ENCODE peak calls at places on chromosome 14, in six cellular contexts. One of them, this sample, is unnamed.

GRCh38 chr14:75831971-75832370 is 149.8 kb downstream of the TGFB3 start:
- DNase-seq in aorta: no peak
- DNase-seq in IMR-90: peak; percentile 59
- DNase-seq in sigmoid colon: no peak
- DNase-seq in endodermal cell: no peak
- DNase-seq in small intestine: peak; percentile 57
- DNase-seq in this sample: no peak

GRCh38 chr14:102390064-102390463 is 27.3 kb downstream of the TECPR2 start:
- DNase-seq in aorta: no peak
- DNase-seq in IMR-90: peak; percentile 36
- DNase-seq in sigmoid colon: no peak
- DNase-seq in endodermal cell: no peak
- DNase-seq in small intestine: no peak
- DNase-seq in this sample: no peak

GRCh38 chr14:36996133-36996856 is 176.1 kb downstream of the SLC25A21 start:
- DNase-seq in aorta: peak; percentile 76
- DNase-seq in IMR-90: peak; percentile 68
- DNase-seq in sigmoid colon: no peak
- DNase-seq in endodermal cell: no peak
- DNase-seq in small intestine: no peak
- DNase-seq in this sample: no peak

GRCh38 chr14:101192661-101193000 is 289.1 kb upstream of the RTL1 start:
- DNase-seq in aorta: no peak
- DNase-seq in IMR-90: no peak
- DNase-seq in sigmoid colon: peak; percentile 40
- DNase-seq in endodermal cell: no peak
- DNase-seq in small intestine: no peak
- DNase-seq in this sample: peak; percentile 53

GRCh38 chr14:26987734-26988363 is 390.0 kb upstream of the NOVA1 start:
- DNase-seq in aorta: no peak
- DNase-seq in IMR-90: no peak
- DNase-seq in sigmoid colon: no peak
- DNase-seq in endodermal cell: no peak
- DNase-seq in small intestine: no peak
- DNase-seq in this sample: no peak

GRCh38 chr14:94394594-94395305 is 6.3 kb upstream of the SERPINA1 start:
- DNase-seq in aorta: no peak
- DNase-seq in IMR-90: peak; percentile 58
- DNase-seq in sigmoid colon: peak; percentile 74
- DNase-seq in endodermal cell: no peak
- DNase-seq in small intestine: no peak
- DNase-seq in this sample: no peak

GRCh38 chr14:67837011-67837624 is 17.5 kb downstream of the RAD51B start:
- DNase-seq in aorta: no peak
- DNase-seq in IMR-90: peak; percentile 88
- DNase-seq in sigmoid colon: peak; percentile 71
- DNase-seq in endodermal cell: peak; percentile 73
- DNase-seq in small intestine: peak; percentile 66
- DNase-seq in this sample: no peak

GRCh38 chr14:96285667-96286066 is 29.7 kb downstream of the BDKRB1 start:
- DNase-seq in aorta: no peak
- DNase-seq in IMR-90: peak; percentile 91
- DNase-seq in sigmoid colon: peak; percentile 89
- DNase-seq in endodermal cell: no peak
- DNase-seq in small intestine: no peak
- DNase-seq in this sample: no peak

GRCh38 chr14:73758392-73759182 is 44.4 kb upstream of the PNMA1 start:
- DNase-seq in aorta: peak; percentile 87
- DNase-seq in IMR-90: peak; percentile 65
- DNase-seq in sigmoid colon: peak; percentile 92
- DNase-seq in endodermal cell: peak; percentile 95
- DNase-seq in small intestine: peak; percentile 85
- DNase-seq in this sample: peak; percentile 92

GRCh38 chr14:104694991-104695659 is 5.7 kb downstream of the INF2 start:
- DNase-seq in aorta: no peak
- DNase-seq in IMR-90: no peak
- DNase-seq in sigmoid colon: no peak
- DNase-seq in endodermal cell: no peak
- DNase-seq in small intestine: no peak
- DNase-seq in this sample: no peak

GRCh38 chr14:40386433-40386832 is 954.2 kb upstream of the FBXO33 start:
- DNase-seq in aorta: no peak
- DNase-seq in IMR-90: no peak
- DNase-seq in sigmoid colon: no peak
- DNase-seq in endodermal cell: no peak
- DNase-seq in small intestine: no peak
- DNase-seq in this sample: no peak

GRCh38 chr14:55734731-55735130 is 154.7 kb downstream of the KTN1 start:
- DNase-seq in aorta: no peak
- DNase-seq in IMR-90: no peak
- DNase-seq in sigmoid colon: no peak
- DNase-seq in endodermal cell: no peak
- DNase-seq in small intestine: no peak
- DNase-seq in this sample: no peak

GRCh38 chr14:69318901-69319475 is 59.0 kb downstream of the GALNT16 start:
- DNase-seq in aorta: peak; percentile 61
- DNase-seq in IMR-90: no peak
- DNase-seq in sigmoid colon: no peak
- DNase-seq in endodermal cell: no peak
- DNase-seq in small intestine: no peak
- DNase-seq in this sample: peak; percentile 32

GRCh38 chr14:69318241-69318640 is 58.3 kb downstream of the GALNT16 start:
- DNase-seq in aorta: peak; percentile 34
- DNase-seq in IMR-90: peak; percentile 26
- DNase-seq in sigmoid colon: no peak
- DNase-seq in endodermal cell: no peak
- DNase-seq in small intestine: no peak
- DNase-seq in this sample: peak; percentile 10

GRCh38 chr14:69316449-69317391 is 56.8 kb downstream of the GALNT16 start:
- DNase-seq in aorta: peak; percentile 81
- DNase-seq in IMR-90: peak; percentile 98
- DNase-seq in sigmoid colon: peak; percentile 90
- DNase-seq in endodermal cell: peak; percentile 44
- DNase-seq in small intestine: peak; percentile 2
- DNase-seq in this sample: peak; percentile 76

GRCh38 chr14:69317780-69318179 is 57.8 kb downstream of the GALNT16 start:
- DNase-seq in aorta: peak; percentile 63
- DNase-seq in IMR-90: no peak
- DNase-seq in sigmoid colon: no peak
- DNase-seq in endodermal cell: peak; percentile 28
- DNase-seq in small intestine: no peak
- DNase-seq in this sample: peak; percentile 60

DNA sequence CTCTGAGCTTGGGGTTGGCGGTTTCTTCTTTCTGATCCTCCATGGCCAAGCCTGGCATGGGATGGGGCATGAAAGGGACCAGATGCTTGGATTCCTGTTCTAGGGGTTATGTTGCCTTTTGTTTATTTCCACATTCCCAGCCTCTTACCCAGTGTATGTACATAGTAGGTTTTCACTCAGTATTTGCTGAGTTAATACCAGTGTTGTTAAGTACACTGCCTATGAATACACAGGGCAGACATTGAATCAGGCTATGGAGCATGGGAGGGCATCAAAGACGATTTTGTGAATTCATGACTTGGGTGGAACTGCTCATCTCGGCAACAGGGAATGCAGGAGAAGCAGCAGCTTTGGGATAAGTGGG is 57.4 kb downstream of the GALNT16 start:
- DNase-seq in aorta: no peak
- DNase-seq in IMR-90: no peak
- DNase-seq in sigmoid colon: no peak
- DNase-seq in endodermal cell: peak; percentile 17
- DNase-seq in small intestine: no peak
- DNase-seq in this sample: no peak
- H3K27ac ChIP-seq in aorta: no peak overlapping the region
- H3K27ac ChIP-seq in IMR-90: peak overlapping the region; percentile 14
- H3K27ac ChIP-seq in sigmoid colon: peak overlapping the region; percentile 41
- H3K27ac ChIP-seq in endodermal cell: no peak overlapping the region
- H3K27ac ChIP-seq in small intestine: no peak overlapping the region
- H3K27ac ChIP-seq in this sample: no peak overlapping the region

DNA sequence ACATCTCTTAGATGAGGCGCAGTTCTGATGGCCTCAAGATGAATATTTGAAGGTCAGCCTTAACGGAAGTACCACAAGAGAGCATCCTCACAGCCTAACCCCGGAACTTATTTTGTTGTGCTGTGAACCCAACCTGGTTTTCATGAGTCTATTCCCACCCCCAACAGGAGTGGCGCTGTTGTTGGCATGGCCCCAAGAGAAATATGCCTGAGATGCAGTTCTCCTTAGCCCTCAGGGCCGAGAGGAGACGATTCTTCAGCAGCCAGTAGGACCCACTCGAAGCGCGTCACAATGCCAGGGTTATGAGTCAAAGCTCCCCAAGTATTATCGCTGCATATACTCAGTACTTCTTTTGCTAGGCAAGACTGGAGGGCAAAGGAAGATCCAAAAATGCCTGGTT is 24.5 kb upstream of the BCL11B start:
- DNase-seq in aorta: no peak
- DNase-seq in IMR-90: no peak
- DNase-seq in sigmoid colon: no peak
- DNase-seq in endodermal cell: no peak
- DNase-seq in small intestine: no peak
- DNase-seq in this sample: no peak
- H3K4me1 ChIP-seq in aorta: no peaks in the 10 kb centered on the region
- H3K4me1 ChIP-seq in IMR-90: no peaks in the 10 kb centered on the region
- H3K4me1 ChIP-seq in sigmoid colon: no peaks in the 10 kb centered on the region
- H3K4me1 ChIP-seq in endodermal cell: no peaks in the 10 kb centered on the region
- H3K4me1 ChIP-seq in small intestine: no peaks in the 10 kb centered on the region
- H3K4me1 ChIP-seq in this sample: no peaks in the 10 kb centered on the region

DNA sequence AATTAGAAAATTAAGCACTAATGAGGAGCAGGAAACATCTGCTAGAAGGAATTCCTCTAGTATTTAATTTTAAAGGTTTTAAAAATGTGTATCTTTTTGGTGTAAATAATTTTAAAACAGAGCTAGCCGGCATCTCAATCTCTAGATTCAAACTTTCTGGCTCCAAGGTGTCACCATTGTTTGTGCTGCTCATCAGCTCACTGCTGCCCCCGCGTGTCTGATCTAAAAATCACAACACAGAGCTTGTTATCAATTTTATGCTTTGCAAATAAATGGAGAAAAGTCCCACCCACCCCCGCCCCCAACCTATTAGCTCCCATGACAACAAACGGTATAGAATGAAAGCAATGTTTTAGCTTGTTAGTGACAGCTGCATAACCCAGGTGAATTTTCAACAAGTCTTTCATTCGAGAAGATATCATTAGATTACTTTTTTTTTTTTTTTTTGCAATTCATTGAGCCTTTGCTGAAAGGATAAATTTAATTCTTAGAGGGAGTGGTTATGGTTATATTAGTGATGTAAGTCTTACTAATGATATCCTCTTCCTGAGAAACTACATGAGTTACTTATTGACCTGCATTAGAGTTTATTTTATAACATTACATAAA is 11.3 kb upstream of the ABHD12B start:
- DNase-seq in aorta: peak; percentile 90
- DNase-seq in IMR-90: peak; percentile 81
- DNase-seq in sigmoid colon: peak; percentile 87
- DNase-seq in endodermal cell: peak; percentile 96
- DNase-seq in small intestine: peak; percentile 74
- DNase-seq in this sample: peak; percentile 81
- H3K27ac ChIP-seq in aorta: no peak overlapping the region
- H3K27ac ChIP-seq in IMR-90: no peak overlapping the region
- H3K27ac ChIP-seq in sigmoid colon: peak overlapping the region; percentile 73
- H3K27ac ChIP-seq in endodermal cell: peak overlapping the region; percentile 78
- H3K27ac ChIP-seq in small intestine: no peak overlapping the region
- H3K27ac ChIP-seq in this sample: no peak overlapping the region

GRCh38 chr14:99535448-99535847 is 54.2 kb downstream of the CCNK start:
- DNase-seq in aorta: no peak
- DNase-seq in IMR-90: no peak
- DNase-seq in sigmoid colon: no peak
- DNase-seq in endodermal cell: no peak
- DNase-seq in small intestine: no peak
- DNase-seq in this sample: no peak

GRCh38 chr14:99535908-99536778 is 54.9 kb downstream of the CCNK start:
- DNase-seq in aorta: no peak
- DNase-seq in IMR-90: no peak
- DNase-seq in sigmoid colon: no peak
- DNase-seq in endodermal cell: no peak
- DNase-seq in small intestine: no peak
- DNase-seq in this sample: no peak

GRCh38 chr14:99538733-99539132 is 57.5 kb downstream of the CCNK start:
- DNase-seq in aorta: no peak
- DNase-seq in IMR-90: no peak
- DNase-seq in sigmoid colon: no peak
- DNase-seq in endodermal cell: no peak
- DNase-seq in small intestine: no peak
- DNase-seq in this sample: no peak

GRCh38 chr14:99538275-99538674 is 57.1 kb downstream of the CCNK start:
- DNase-seq in aorta: no peak
- DNase-seq in IMR-90: peak; percentile 25
- DNase-seq in sigmoid colon: no peak
- DNase-seq in endodermal cell: peak; percentile 77
- DNase-seq in small intestine: no peak
- DNase-seq in this sample: peak; percentile 61

GRCh38 chr14:99537399-99537798 is 56.2 kb downstream of the CCNK start:
- DNase-seq in aorta: no peak
- DNase-seq in IMR-90: peak; percentile 83
- DNase-seq in sigmoid colon: peak; percentile 91
- DNase-seq in endodermal cell: peak; percentile 81
- DNase-seq in small intestine: no peak
- DNase-seq in this sample: no peak
- H3K4me1 ChIP-seq in aorta: no peaks in the 10 kb centered on the region
- H3K4me1 ChIP-seq in IMR-90: peaks cover 26% of the 10 kb centered on the region
- H3K4me1 ChIP-seq in sigmoid colon: peaks cover 81% of the 10 kb centered on the region
- H3K4me1 ChIP-seq in endodermal cell: peaks cover 5% of the 10 kb centered on the region
- H3K4me1 ChIP-seq in small intestine: peaks cover 2% of the 10 kb centered on the region
- H3K4me1 ChIP-seq in this sample: peaks cover 8% of the 10 kb centered on the region

DNA sequence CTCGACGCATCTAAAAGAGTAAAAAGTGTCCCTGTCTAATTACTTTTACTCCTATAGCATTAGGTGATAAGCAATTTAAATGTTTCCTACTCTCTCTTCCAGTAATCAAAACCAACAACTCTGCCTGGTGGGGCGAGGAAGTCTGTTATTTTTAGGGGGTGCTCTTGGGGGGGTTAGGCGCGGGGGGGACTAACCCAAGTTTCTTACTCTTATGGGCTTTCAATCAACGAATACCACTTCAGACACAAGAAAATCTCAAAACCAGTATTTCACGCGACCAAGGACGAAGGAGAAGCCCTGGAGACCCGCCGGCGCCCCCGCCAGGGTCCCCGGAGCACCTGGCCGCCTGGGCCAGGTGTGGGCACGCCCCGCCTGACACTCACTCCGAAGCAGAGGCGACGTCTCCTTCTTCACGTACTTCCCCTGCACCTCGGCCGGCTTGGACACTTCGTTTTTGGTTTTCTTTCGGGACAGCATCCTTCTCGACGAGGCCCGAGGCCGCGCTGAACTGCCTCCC is 557 bp downstream of the SAV1 start:
- DNase-seq in aorta: no peak
- DNase-seq in IMR-90: no peak
- DNase-seq in sigmoid colon: peak; percentile 68
- DNase-seq in endodermal cell: peak; percentile 84
- DNase-seq in small intestine: peak; percentile 38
- DNase-seq in this sample: no peak
- H3K27ac ChIP-seq in aorta: peak overlapping the region; percentile 92
- H3K27ac ChIP-seq in IMR-90: peak overlapping the region; percentile 98
- H3K27ac ChIP-seq in sigmoid colon: peak overlapping the region; percentile 97
- H3K27ac ChIP-seq in endodermal cell: peak overlapping the region; percentile 98
- H3K27ac ChIP-seq in small intestine: peak overlapping the region; percentile 93
- H3K27ac ChIP-seq in this sample: peak overlapping the region; percentile 96